ENCODE peak calls at places on chromosomes 2 and 18, in four cellular contexts. M is psoas muscle, G is body of pancreas, J is HCT116. D is an unnamed sample.

GRCh38 chr18:75250471-75250821 is 39.8 kb downstream of the TSHZ1 start:
- DNase-seq in M (no peak), G (no peak), J (no peak), D (no peak)

GRCh38 chr2:189379731-189380261 is 61.5 kb upstream of the WDR75 start:
- DNase-seq in M (no peak), G (no peak), J (no peak), D (no peak)

GRCh38 chr2:86764661-86765307 is 25.9 kb downstream of the CD8A start:
- DNase-seq in M (no peak), G (no peak), J (peak), D (no peak)

GRCh38 chr2:234251326-234252271 is 201.1 kb downstream of the SPP2 start:
- DNase-seq in M (no peak), G (no peak), J (no peak), D (no peak)

GRCh38 chr2:232502901-232503791 is 15.5 kb upstream of the ECEL1 start:
- DNase-seq in M (no peak), G (no peak), J (no peak), D (peak)

GRCh38 chr2:74712223-74713053 is 58.4 kb downstream of the SEMA4F start:
- DNase-seq in M (peak), G (no peak), J (no peak), D (no peak)

GRCh38 chr2:166384774-166385173 is 9.0 kb upstream of the SCN9A start:
- DNase-seq in M (no peak), G (no peak), J (no peak), D (no peak)

GRCh38 chr2:114729025-114729424 is 286.6 kb downstream of the DPP10 start:
- DNase-seq in M (no peak), G (no peak), J (no peak), D (no peak)

GRCh38 chr2:33034784-33035183 is 88.0 kb downstream of the LTBP1 start:
- DNase-seq in M (no peak), G (peak), J (no peak), D (no peak)

GRCh38 chr2:181140414-181140813 is 160.0 kb downstream of the UBE2E3 start:
- DNase-seq in M (peak), G (no peak), J (no peak), D (peak)

GRCh38 chr2:227180286-227180685 is 15.9 kb downstream of the COL4A3 start:
- DNase-seq in M (peak), G (no peak), J (no peak), D (no peak)

GRCh38 chr2:43184339-43184895 is 42.0 kb downstream of the ZFP36L2 start:
- DNase-seq in M (no peak), G (no peak), J (peak), D (no peak)

GRCh38 chr18:22279741-22280452 is 110.5 kb downstream of the GATA6 start:
- DNase-seq in M (no peak), G (no peak), J (no peak), D (no peak)

GRCh38 chr2:203453858-203454451 is 81.1 kb downstream of the RAPH1 start:
- DNase-seq in M (no peak), G (no peak), J (peak), D (no peak)

GRCh38 chr2:113278812-113279139 is at the start of gene PAX8:
- DNase-seq in M (no peak), G (no peak), J (no peak), D (no peak)

GRCh38 chr18:13603304-13604019 is 122.9 kb downstream of the FAM210A start:
- DNase-seq in M (no peak), G (no peak), J (no peak), D (no peak)

GRCh38 chr2:120625865-120626560 is 109.7 kb upstream of the GLI2 start:
- DNase-seq in M (no peak), G (peak), J (no peak), D (no peak)

GRCh38 chr2:144801766-144802165 is 281.8 kb upstream of the ZEB2 start:
- DNase-seq in M (no peak), G (no peak), J (no peak), D (no peak)

GRCh38 chr2:126449677-126450076 is 206.3 kb upstream of the GYPC start:
- DNase-seq in M (no peak), G (no peak), J (no peak), D (no peak)

GRCh38 chr2:237650455-237650850 is 23.1 kb downstream of the LRRFIP1 start:
- DNase-seq in M (no peak), G (peak), J (no peak), D (no peak)

GRCh38 chr2:74551942-74552913 is 1.5 kb downstream of the LOXL3 start:
- DNase-seq in M (no peak), G (no peak), J (no peak), D (no peak)

GRCh38 chr2:195967336-195967735 is 101.3 kb downstream of the DNAH7 start:
- DNase-seq in M (no peak), G (no peak), J (no peak), D (no peak)

GRCh38 chr18:50013363-50014138 is 181.4 kb downstream of the MYO5B start:
- DNase-seq in M (no peak), G (no peak), J (no peak), D (no peak)

GRCh38 chr2:176079285-176079830 is 4.4 kb downstream of the EVX2 start:
- DNase-seq in M (no peak), G (no peak), J (no peak), D (no peak)

GRCh38 chr2:170972508-170973224 is 43.6 kb downstream of the GORASP2 start:
- DNase-seq in M (no peak), G (no peak), J (no peak), D (no peak)

GRCh38 chr2:240481720-240482119 is 46.3 kb downstream of the GPC1 start:
- DNase-seq in M (no peak), G (no peak), J (no peak), D (no peak)

GRCh38 chr2:65466551-65466950 is 34.2 kb upstream of the SPRED2 start:
- DNase-seq in M (no peak), G (no peak), J (no peak), D (no peak)

GRCh38 chr18:34122724-34123334 is 101.9 kb downstream of the NOL4 start:
- DNase-seq in M (no peak), G (peak), J (peak), D (peak)

GRCh38 chr18:8084160-8084559 is 517.0 kb downstream of the PTPRM start:
- DNase-seq in M (no peak), G (peak), J (peak), D (no peak)

DNA sequence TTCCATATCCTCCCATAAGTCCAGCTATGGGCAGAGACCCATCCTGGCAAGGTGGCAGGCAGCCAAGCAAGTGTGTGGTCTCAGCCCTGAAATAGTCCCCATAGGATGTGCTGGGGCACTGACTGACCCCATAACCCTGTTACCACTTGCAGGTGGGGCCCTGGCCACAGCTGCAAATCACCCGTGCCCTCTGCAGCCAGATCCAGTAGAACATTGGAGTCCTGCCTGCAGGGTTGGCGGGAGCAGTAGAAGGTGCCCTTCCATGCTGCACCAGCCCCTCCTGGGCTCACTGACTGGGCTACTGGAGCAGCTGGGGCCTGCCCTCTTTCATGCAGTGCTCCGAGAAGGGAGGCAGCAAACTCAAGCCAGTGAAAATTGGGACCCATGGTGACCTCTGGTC is 112.6 kb upstream of the MCFD2 start:
- DNase-seq in M (no peak), G (no peak), J (no peak), D (no peak)
- H3K27ac ChIP-seq in M (no peak), G (no peak), J (no peak), D (no peak)

DNA sequence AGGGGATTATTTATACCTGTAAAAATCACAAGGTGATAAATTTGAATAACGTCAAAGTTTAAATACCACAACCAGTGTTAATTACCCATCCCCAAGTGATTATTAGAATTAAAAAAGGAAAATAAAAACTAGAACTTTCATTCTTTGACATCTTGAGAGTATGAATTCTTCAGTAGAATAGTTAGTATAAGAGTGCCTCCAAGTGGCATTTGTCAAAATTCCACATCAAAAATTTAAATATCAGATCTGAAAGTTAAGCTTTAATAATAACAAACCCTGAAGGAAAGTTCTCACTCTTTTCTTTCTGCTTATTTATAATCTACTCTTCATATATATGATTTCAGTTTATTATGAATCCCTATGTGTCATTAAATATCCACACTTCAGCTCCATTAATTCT is 273.7 kb upstream of the KYNU start:
- DNase-seq in M (no peak), G (no peak), J (no peak), D (no peak)
- TF ChIP-seq CTCF in M (no peak), G (peak), J (peak), D (no peak)

GRCh38 chr2:98606431-98606830 is 1.9 kb downstream of the COA5 start:
- DNase-seq in M (no peak), G (no peak), J (no peak), D (no peak)

GRCh38 chr2:98608962-98609604 is 694 bp downstream of the UNC50 start:
- DNase-seq in M (no peak), G (peak), J (no peak), D (no peak)

GRCh38 chr2:98607741-98608117 is 583 bp downstream of the COA5 start:
- DNase-seq in M (no peak), G (no peak), J (no peak), D (no peak)

GRCh38 chr2:98608118-98608961 is at the start of the genes COA5 and UNC50:
- DNase-seq in M (peak), G (peak), J (peak), D (peak)

DNA sequence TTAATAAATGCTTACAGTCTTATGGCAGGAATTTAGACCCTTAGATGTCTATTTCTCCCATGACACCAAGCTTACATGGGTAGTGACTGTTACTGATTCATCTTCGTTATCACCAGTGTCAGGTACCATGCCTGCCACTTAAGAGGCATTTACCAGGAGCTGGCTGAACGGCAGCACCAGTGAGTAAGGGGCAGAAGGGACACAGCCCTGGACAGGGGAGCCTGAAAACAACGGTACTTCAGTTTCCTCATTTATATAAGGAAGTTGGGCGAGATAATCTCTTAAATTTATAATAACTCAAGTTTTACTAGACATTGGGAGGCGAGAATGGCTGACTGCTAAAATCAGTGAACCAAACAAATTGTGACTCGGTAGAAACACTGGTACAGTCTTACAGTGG is 1.2 kb downstream of the COA5 start:
- DNase-seq in M (no peak), G (no peak), J (no peak), D (no peak)
- H3K4me3 ChIP-seq in M (peak), G (no peak), J (peak), D (peak)

GRCh38 chr2:30362468-30363081 is 84.5 kb upstream of the LCLAT1 start:
- DNase-seq in M (no peak), G (no peak), J (no peak), D (no peak)

GRCh38 chr2:30358822-30359221 is 88.2 kb upstream of the LCLAT1 start:
- DNase-seq in M (no peak), G (no peak), J (no peak), D (no peak)

GRCh38 chr2:30363406-30363805 is 83.6 kb upstream of the LCLAT1 start:
- DNase-seq in M (no peak), G (no peak), J (no peak), D (no peak)

GRCh38 chr2:30359644-30360167 is 87.3 kb upstream of the LCLAT1 start:
- DNase-seq in M (peak), G (peak), J (no peak), D (no peak)

GRCh38 chr2:30361751-30362394 is 85.2 kb upstream of the LCLAT1 start:
- DNase-seq in M (no peak), G (no peak), J (no peak), D (no peak)
- H3K27ac ChIP-seq in M (peak), G (no peak), J (no peak), D (no peak)

D was measured in dorsolateral prefrontal cortex.